ENCODE peak calls at places on chromosome 22, in four cellular contexts. H is HepG2, K is HCT116, T is K562. L is an unnamed sample.
A peak's percentile ranks its signal among the peaks of the same experiment; 100 is the strongest.

GRCh38 chr22:23745780-23746179 is 5.1 kb downstream of the ZNF70 start:
- DNase-seq in H (no peak), K (no peak), T (no peak), L (no peak)

GRCh38 chr22:35037089-35037488 is 28.9 kb upstream of the ISX start:
- DNase-seq in H (no peak), K (no peak), T (peak; percentile 7), L (no peak)

GRCh38 chr22:41052661-41053490 is 39.5 kb upstream of the EP300 start:
- DNase-seq in H (peak; percentile 33), K (no peak), T (no peak), L (no peak)

GRCh38 chr22:37166675-37167066 is 17.0 kb upstream of the IL2RB start:
- DNase-seq in H (peak; percentile 42), K (no peak), T (peak; percentile 77), L (peak; percentile 93)

GRCh38 chr22:23115369-23115768 is 26.4 kb downstream of the RSPH14 start:
- DNase-seq in H (no peak), K (no peak), T (peak; percentile 63), L (no peak)

GRCh38 chr22:16774911-16775529 is 50.2 kb downstream of the XKR3 start:
- DNase-seq in H (no peak), K (no peak), T (no peak), L (no peak)

GRCh38 chr22:18966748-18967147 is 30.7 kb upstream of the PRODH start:
- DNase-seq in H (no peak), K (no peak), T (no peak), L (no peak)

GRCh38 chr22:48370508-48371325 is 1457.0 kb downstream of the BRD1 start:
- DNase-seq in H (no peak), K (no peak), T (no peak), L (no peak)

GRCh38 chr22:36753120-36753802 is 22.7 kb downstream of the IFT27 start:
- DNase-seq in H (no peak), K (no peak), T (no peak), L (no peak)

GRCh38 chr22:47091241-47091691 is 328.8 kb downstream of the TBC1D22A start:
- DNase-seq in H (no peak), K (no peak), T (peak; percentile 68), L (no peak)
- TF ChIP-seq ZBTB33 in H (no peak), K (no peak), T (no peak), L (no peak)

DNA sequence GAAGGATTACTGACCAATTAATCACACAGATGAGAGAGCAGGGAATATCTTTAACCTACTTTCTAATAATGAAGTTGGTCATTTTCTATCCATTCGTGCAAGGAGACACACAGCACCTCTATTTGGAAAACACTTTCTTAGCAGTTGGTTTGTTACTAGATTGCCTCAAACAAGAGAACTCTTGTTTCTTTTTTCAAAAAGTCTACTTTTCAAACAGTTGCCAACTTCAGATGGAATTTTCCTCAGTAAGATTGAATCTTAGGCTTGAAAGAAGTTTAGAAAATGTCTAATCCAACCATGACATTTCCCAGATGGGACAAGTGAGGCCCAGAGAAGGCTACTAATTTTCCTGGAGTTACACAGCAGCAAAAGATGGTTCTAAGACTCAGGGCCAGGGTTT is 42.4 kb upstream of the SMTN start:
- DNase-seq in H (no peak), K (no peak), T (no peak), L (no peak)
- H3K27ac ChIP-seq in H (no peak overlapping the region), K (no peak overlapping the region), T (no peak overlapping the region), L (no peak overlapping the region)

DNA sequence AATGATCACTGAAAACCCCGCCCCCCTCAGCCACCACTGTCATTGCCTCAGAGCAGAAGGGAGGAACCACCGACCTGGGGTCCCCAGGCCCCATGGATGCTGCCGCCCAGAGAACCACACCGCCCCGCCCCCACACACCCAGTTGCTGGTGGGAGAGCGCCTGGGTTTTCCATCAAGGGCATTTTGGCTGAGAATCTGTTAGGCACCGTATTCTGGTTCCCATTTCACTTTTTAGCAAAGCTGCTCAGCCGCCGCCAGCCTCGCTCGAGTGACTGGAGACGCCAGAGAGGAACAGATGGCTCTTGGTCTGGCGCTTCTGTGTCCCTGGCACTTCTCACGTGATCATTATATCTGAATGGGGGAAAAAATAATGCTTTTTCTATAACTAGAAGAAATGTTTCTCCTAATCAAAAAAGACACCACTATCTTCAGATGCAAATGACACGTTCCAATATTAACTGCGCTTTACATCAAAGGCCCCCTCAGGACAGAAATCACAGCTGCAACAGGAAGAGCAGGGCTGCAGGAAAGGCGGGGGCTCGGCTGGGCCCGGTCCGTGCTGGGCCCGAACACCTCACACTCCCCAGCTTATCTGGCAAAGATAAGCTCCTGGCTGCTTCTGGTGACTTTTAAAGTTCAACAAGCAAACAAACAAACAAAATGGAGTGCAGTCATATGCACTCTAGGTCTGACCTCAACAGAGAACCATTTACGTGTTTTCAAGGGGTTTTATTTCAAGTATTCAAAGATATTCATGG is 149.8 kb downstream of the MPPED1 start:
- DNase-seq in H (no peak), K (no peak), T (no peak), L (peak; percentile 74)
- TF ChIP-seq ZBTB33 in H (no peak), K (no peak), T (no peak), L (no peak)

DNA sequence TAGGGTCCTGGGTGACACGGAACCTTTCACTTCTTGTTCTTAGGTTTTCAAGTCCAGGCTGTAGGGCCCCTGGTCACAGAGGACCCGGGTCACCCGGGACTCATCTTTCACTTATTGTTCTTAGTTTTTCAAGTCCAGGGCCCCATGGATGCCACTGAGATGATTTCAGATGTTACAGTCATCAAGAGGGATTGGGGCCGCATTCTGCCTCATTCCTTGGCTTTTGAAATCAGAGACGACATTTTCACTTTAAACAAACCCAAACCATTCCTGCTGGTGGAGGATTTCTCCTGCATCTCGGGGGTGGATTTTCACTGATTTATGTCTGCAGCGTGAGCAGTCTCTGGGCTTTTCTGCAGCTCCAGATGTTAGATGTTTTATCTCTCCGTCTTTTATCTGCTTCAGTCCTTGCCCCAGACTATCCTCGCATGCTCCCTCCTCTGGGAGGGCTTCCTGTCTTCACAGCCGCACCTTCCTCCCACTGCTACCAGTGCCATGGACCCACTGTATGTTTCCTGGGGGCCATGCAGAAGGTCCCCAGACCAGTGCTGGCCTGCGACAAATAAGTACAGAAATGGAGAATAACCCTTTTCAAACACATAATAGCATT is 27.4 kb downstream of the FBLN1 start:
- DNase-seq in H (no peak), K (no peak), T (no peak), L (peak; percentile 74)
- H3K27ac ChIP-seq in H (no peak overlapping the region), K (no peak overlapping the region), T (no peak overlapping the region), L (peak overlapping the region; percentile 82)

GRCh38 chr22:25745341-25746011 is 3.5 kb downstream of the MYO18B start:
- DNase-seq in H (no peak), K (no peak), T (no peak), L (no peak)
- TF ChIP-seq ZBTB33 in H (no peak), K (no peak), T (no peak), L (no peak)

GRCh38 chr22:49774046-49774445 is 53.6 kb downstream of the BRD1 start:
- DNase-seq in H (no peak), K (no peak), T (no peak), L (no peak)

GRCh38 chr22:49774499-49775151 is 53.0 kb downstream of the BRD1 start:
- DNase-seq in H (no peak), K (no peak), T (no peak), L (no peak)

GRCh38 chr22:49776891-49777290 is 50.8 kb downstream of the BRD1 start:
- DNase-seq in H (no peak), K (no peak), T (no peak), L (no peak)

GRCh38 chr22:49776053-49776511 is 51.6 kb downstream of the BRD1 start:
- DNase-seq in H (no peak), K (no peak), T (no peak), L (no peak)

GRCh38 chr22:49775191-49776052 is 52.3 kb downstream of the BRD1 start:
- DNase-seq in H (no peak), K (no peak), T (no peak), L (no peak)
- H3K27ac ChIP-seq in H (no peak overlapping the region), K (no peak overlapping the region), T (no peak overlapping the region), L (no peak overlapping the region)

DNA sequence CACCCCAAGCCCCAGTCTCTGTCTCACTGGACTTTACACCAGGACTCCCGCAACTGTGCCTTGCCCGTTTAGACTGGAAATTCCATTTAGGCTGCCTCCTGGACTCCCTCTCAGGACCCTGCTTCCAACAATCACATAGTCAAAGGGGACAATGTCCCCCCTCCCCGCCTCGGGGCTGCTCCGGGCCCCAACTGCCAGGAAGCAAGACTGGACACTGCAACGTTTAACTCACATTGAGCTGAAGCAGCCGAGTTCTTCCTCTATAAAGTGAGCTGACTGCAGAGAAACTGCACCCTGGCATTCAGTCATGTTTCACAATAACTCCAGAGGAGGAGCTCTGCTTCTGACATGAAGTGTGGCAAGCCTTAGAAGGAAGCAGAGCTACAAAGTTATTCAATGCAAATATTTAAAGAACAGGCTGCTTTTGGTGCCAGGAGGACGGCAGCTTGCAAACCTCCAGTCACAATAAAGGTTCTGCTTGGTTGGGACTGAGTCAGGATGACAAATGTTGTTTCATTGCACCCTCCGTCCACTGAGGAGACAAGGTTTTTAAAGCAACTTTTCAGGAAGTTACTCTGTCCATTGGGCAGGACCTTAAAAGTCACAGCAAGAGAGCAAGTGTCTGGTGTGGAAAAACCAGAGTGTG is 19.9 kb downstream of the PACSIN2 start:
- DNase-seq in H (peak; percentile 98), K (no peak), T (no peak), L (no peak)
- TF ChIP-seq ZBTB33 in H (peak; percentile 33), K (no peak), T (no peak), L (no peak)

DNA sequence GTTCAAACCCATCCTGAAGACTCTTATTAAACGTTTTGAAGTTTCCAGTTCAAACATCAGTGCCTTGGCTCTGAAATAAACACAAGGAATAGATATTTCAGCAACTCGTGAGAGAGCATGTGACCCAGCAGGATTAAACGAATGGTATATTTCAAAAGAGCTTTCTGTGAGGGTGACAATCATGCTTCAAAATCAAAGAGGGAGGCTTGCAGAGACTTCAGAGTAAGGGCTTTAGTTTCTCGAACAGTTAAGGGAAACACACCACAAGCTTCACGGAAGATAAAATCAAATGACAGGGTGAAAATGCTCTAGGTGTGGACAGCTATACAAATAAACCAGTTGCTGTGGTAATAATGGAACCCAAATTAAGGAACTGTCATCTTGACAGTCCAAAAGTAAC is 1.4 kb downstream of the HPS4 start:
- DNase-seq in H (no peak), K (no peak), T (no peak), L (no peak)
- H3K27ac ChIP-seq in H (peak overlapping the region; percentile 4), K (no peak overlapping the region), T (peak overlapping the region; percentile 86), L (no peak overlapping the region)

L was measured in SK-N-SH.